ENCODE peak calls at places on chromosomes 12 and 14, in six cellular contexts. X is WTC11, N is H1, L is K562, F is HepG2, E is GM12878. A is an unnamed sample.

GRCh38 chr12:104956870-104957301 is 1.2 kb downstream of the SLC41A2 start:
- DNase-seq in F (no peak), N (no peak), X (no peak), E (no peak), L (no peak), A (no peak)

GRCh38 chr12:2523317-2523716 is 271.5 kb upstream of the FKBP4 start:
- DNase-seq in F (no peak), E (no peak), L (no peak), X (no peak), N (no peak), A (no peak)

GRCh38 chr14:59919582-59920377 is at the start of gene LRRC9:
- DNase-seq in E (no peak), N (peak; percentile 89), F (peak; percentile 93), X (peak; percentile 96), L (no peak), A (no peak)

GRCh38 chr12:108833757-108834472 is 23.5 kb downstream of the SSH1 start:
- DNase-seq in F (no peak), N (no peak), L (no peak), X (no peak), E (no peak), A (no peak)

GRCh38 chr12:47739959-47740358 is 14.7 kb upstream of the ENDOU start:
- DNase-seq in X (no peak), L (peak; percentile 65), N (no peak), E (no peak), F (peak; percentile 15), A (no peak)

GRCh38 chr12:3487027-3487426 is 4.0 kb upstream of the PRMT8 start:
- DNase-seq in E (no peak), N (no peak), X (no peak), L (no peak), F (no peak), A (no peak)

GRCh38 chr12:102958073-102958829 is 777 bp downstream of the ASCL1 start:
- DNase-seq in X (peak; percentile 74), F (no peak), E (no peak), L (no peak), N (peak; percentile 77), A (no peak)

GRCh38 chr12:89650239-89650638 is 58.4 kb downstream of the ATP2B1 start:
- DNase-seq in N (no peak), X (no peak), L (no peak), E (no peak), F (peak; percentile 35), A (no peak)

GRCh38 chr12:42756841-42757661 is 167.5 kb upstream of the PRICKLE1 start:
- DNase-seq in X (peak; percentile 75), N (peak; percentile 65), L (no peak), F (no peak), E (no peak), A (peak; percentile 85)

GRCh38 chr12:88419794-88420193 is 160.5 kb downstream of the KITLG start:
- DNase-seq in N (no peak), E (no peak), L (no peak), F (no peak), X (no peak), A (no peak)

DNA sequence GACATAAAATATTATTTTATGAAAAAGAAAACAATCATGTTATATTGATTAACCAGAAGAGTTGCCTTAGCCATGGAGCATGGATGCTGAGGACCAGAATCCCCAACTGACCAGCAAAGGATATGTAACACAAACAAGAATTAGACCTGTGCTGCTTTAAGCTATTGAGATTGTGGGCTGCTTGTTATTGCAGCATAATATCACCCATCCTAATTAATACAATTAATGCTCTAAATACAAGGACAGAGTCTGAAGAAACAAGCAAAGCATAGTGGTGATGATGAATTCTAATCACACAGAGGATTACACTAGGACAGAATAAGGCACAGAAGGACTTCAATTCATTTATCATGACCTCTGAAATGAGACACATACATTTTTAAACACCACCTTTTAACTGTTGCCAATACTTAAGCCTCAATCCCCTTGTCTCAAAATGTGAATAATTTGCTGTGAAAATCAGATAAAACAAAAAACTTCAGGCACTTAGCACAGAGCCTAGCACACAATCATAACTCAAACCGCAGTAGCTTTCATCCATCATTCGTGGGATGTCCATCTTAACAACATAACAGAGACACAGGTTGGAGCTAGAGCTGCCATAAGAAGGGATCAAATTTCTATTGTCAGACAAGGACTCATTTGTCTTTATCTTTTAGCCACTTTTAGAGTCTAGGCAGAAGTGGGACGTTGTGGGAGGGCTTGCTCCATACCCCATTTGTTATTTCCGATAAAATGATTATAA is 449.6 kb upstream of the DCN start:
- DNase-seq in X (no peak), N (no peak), E (no peak), F (no peak), L (peak; percentile 60), A (no peak)
- TF ChIP-seq SP1 in X (no peak), N (no peak), E (no peak), F (no peak), L (peak; percentile 25), A (no peak)

GRCh38 chr14:50530358-50530757 is 2.0 kb downstream of the MAP4K5 start:
- DNase-seq in L (no peak), E (no peak), N (no peak), X (no peak), F (no peak), A (no peak)
- TF ChIP-seq ATF3 in L (no peak), E (no peak), N (no peak), X (no peak), F (no peak), A (no peak)

DNA sequence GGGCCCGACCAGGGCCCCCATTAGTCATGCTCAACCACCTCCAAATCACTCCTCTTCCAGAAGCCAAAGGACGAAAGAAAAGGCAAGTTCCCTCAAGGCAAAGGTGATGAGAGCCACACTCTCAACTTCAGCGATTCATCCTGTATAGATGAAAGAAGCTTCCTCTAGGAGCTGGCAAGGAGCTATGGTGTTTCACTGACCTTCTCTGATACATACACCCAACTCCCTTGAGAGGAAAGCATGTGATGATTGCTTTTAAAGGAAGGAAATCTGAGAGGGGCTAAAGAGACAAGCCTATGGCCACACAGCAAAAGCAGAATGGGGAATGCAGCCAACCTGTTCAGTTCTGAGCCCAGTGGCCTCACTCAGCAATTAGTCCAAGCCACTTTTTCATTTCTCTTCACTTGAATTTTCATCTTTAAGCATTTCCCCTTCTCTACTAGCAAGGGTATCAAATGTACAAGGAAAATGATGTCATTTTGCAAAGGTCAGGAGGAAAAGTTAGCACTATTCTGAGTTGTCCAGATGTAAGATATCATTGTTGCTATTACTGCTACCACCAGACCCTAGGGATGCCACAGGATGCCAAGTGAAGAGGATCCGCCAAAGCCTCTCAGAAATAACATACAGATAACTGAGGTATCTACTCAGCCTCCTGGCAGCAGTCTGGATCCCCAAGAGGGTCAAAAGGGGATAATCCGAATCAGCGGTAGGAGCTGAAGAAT is 82.5 kb downstream of the MAP3K9 start:
- DNase-seq in F (no peak), L (no peak), N (no peak), E (no peak), X (no peak), A (no peak)
- TF ChIP-seq SP1 in F (no peak), L (no peak), N (no peak), E (no peak), X (no peak), A (no peak)

GRCh38 chr14:74918380-74918779 is 4.7 kb downstream of the RPS6KL1 start:
- DNase-seq in E (no peak), L (no peak), X (no peak), N (no peak), F (no peak), A (no peak)

GRCh38 chr14:74921053-74921620 is 1.9 kb downstream of the RPS6KL1 start:
- DNase-seq in N (no peak), E (no peak), L (no peak), F (no peak), X (no peak), A (no peak)

GRCh38 chr14:74917646-74918081 is 5.4 kb downstream of the RPS6KL1 start:
- DNase-seq in N (no peak), X (no peak), L (no peak), E (no peak), F (no peak), A (no peak)

GRCh38 chr14:74920281-74920680 is 2.8 kb downstream of the RPS6KL1 start:
- DNase-seq in L (no peak), X (no peak), N (no peak), F (no peak), E (no peak), A (no peak)

DNA sequence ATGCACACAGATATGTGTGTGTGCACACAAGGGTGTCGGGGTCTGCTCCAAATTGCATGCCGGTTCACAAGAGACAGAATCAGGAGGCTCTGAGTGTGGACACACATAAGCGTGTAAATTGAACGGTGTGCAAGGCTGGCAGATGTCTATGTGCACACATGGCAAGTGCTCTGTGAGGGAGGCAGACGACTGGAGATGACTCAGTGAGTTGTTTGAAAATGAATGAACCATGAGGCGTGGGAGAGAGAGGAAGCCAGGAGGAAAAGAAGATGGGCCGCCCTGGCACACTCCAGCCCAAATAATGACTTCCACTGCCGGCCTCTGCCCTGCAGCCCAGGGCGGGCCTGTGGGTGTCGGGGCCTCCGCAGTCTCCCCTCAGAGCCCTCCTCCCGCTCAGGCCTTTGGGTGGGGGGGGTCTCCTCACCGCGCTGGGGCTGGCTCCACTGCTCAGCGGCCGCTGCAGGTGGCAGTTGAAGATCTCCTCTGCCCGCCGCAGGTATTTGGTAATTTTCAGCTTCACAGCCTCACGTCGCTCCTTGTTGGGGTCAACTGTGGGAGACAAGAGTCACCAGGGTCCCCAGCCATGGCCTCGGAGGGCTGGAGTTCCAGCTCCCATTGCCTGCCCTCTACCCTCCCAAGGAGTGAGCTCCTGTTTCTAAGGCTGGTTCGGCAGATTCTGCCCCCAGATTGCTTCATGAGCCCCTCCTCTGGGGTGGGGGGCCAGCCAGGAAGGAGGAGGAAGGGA is 3.5 kb downstream of the RPS6KL1 start:
- DNase-seq in E (no peak), F (no peak), L (no peak), N (no peak), X (no peak), A (no peak)
- TF ChIP-seq ATF3 in E (no peak), F (no peak), L (no peak), N (no peak), X (no peak), A (no peak)

DNA sequence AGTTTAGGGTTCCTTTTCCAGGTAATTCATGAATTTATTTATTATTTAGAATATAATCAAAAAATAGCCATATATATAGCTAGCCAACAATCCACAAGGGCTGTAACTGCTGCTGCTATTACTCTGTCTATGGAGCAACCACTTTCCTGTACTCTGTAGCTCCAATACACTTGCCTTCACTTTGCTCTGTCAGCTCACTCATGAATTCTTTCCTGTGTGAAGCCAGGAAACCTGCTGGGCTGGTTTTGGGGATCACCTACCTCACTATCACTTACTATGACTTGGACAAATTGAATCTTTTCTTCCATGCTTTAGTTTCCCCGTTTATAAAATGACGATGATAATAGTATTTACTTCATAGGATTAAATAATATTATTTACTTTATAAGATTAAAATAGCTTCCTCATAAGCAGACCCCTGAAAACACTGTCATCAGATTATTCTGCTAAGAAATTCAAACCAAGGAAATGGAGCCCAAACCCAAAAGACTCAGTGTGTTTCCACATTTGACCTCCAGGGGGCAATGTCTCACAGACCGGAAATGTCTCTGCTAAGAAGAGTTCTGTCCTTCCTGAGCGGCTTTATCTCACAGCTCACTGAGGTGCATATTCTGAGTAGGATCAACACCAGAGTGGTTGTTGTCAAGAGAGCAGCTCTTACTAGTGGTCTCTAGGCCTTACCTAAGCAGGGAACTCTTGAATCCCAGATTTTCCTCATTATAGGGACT is 457.1 kb downstream of the DAD1 start:
- DNase-seq in L (peak; percentile 31), E (no peak), F (peak; percentile 32), N (peak; percentile 78), X (peak; percentile 59), A (no peak)
- TF ChIP-seq SP1 in L (no peak), E (no peak), F (no peak), N (no peak), X (no peak), A (no peak)

DNA sequence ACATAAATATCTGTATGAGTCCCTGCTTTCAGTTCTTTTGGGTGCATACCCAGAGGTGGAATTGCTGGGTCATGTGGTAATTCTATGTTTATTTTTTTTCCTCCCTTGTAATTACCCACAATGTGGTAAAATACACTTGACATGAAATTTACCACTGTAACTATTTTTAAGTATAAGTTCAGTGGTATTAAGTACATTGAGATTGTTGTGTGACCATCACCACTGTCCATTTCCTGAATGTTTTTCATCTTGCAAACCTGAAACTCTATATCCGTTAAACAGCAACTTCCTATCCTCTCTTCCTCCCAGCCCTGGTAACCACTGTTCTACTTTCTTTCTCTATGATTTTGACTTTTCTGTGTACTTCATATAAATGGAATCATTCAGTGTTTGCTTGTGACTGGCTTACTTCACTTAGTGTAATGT is 51.4 kb downstream of the BORCS5 start:
- DNase-seq in N (no peak), F (no peak), X (no peak), L (no peak), E (peak; percentile 25), A (no peak)
- TF ChIP-seq ATF3 in N (no peak), F (no peak), X (no peak), L (no peak), E (no peak), A (no peak)

A was measured in HCT116.